ENCODE peak calls at places on chromosome 10, in eight cellular contexts. One of them, this sample, is unnamed.

GRCh38 chr10:30783939-30784500 is 154.5 kb upstream of the LYZL2 start:
- DNase-seq in bronchial epithelial cell: peak; percentile 40
- DNase-seq in endothelial cell: peak; percentile 95
- DNase-seq in nephron progenitor cell: peak; percentile 93
- DNase-seq in upper lobe of right lung: peak; percentile 90
- DNase-seq in BE2C: peak; percentile 90
- DNase-seq in LNCaP clone FGC: no peak
- DNase-seq in HL-60: peak; percentile 85
- DNase-seq in this sample: peak; percentile 94

GRCh38 chr10:14116837-14117236 is 213.9 kb downstream of the FRMD4A start:
- DNase-seq in upper lobe of right lung: no peak
- DNase-seq in LNCaP clone FGC: no peak
- DNase-seq in BE2C: no peak
- DNase-seq in bronchial epithelial cell: no peak
- DNase-seq in HL-60: no peak
- DNase-seq in endothelial cell: no peak
- DNase-seq in nephron progenitor cell: no peak
- DNase-seq in this sample: no peak

GRCh38 chr10:114551310-114551972 is 106.6 kb downstream of the ABLIM1 start:
- DNase-seq in LNCaP clone FGC: peak; percentile 79
- DNase-seq in endothelial cell: no peak
- DNase-seq in bronchial epithelial cell: peak; percentile 21
- DNase-seq in upper lobe of right lung: peak; percentile 78
- DNase-seq in HL-60: no peak
- DNase-seq in nephron progenitor cell: no peak
- DNase-seq in BE2C: peak; percentile 65
- DNase-seq in this sample: no peak

GRCh38 chr10:26879744-26880143 is 19.0 kb upstream of the ABI1 start:
- DNase-seq in upper lobe of right lung: peak; percentile 82
- DNase-seq in nephron progenitor cell: no peak
- DNase-seq in BE2C: no peak
- DNase-seq in endothelial cell: no peak
- DNase-seq in HL-60: no peak
- DNase-seq in bronchial epithelial cell: peak; percentile 57
- DNase-seq in LNCaP clone FGC: peak; percentile 54
- DNase-seq in this sample: no peak

GRCh38 chr10:89360153-89360552 is 17.7 kb upstream of the IFIT1B start:
- DNase-seq in upper lobe of right lung: no peak
- DNase-seq in LNCaP clone FGC: no peak
- DNase-seq in bronchial epithelial cell: no peak
- DNase-seq in nephron progenitor cell: no peak
- DNase-seq in endothelial cell: no peak
- DNase-seq in BE2C: no peak
- DNase-seq in HL-60: no peak
- DNase-seq in this sample: no peak

GRCh38 chr10:14389981-14390590 is 59.4 kb upstream of the FRMD4A start:
- DNase-seq in bronchial epithelial cell: no peak
- DNase-seq in endothelial cell: no peak
- DNase-seq in HL-60: no peak
- DNase-seq in LNCaP clone FGC: no peak
- DNase-seq in nephron progenitor cell: no peak
- DNase-seq in upper lobe of right lung: no peak
- DNase-seq in BE2C: no peak
- DNase-seq in this sample: no peak

GRCh38 chr10:30013684-30014246 is 45.6 kb downstream of the JCAD start:
- DNase-seq in endothelial cell: no peak
- DNase-seq in LNCaP clone FGC: peak; percentile 71
- DNase-seq in bronchial epithelial cell: no peak
- DNase-seq in nephron progenitor cell: no peak
- DNase-seq in HL-60: no peak
- DNase-seq in BE2C: no peak
- DNase-seq in upper lobe of right lung: no peak
- DNase-seq in this sample: no peak

GRCh38 chr10:49568235-49568634 is 29.3 kb upstream of the ERCC6 start:
- DNase-seq in BE2C: no peak
- DNase-seq in nephron progenitor cell: no peak
- DNase-seq in bronchial epithelial cell: no peak
- DNase-seq in upper lobe of right lung: no peak
- DNase-seq in endothelial cell: no peak
- DNase-seq in HL-60: no peak
- DNase-seq in LNCaP clone FGC: no peak
- DNase-seq in this sample: no peak

GRCh38 chr10:101919026-101919784 is 75.6 kb upstream of the KCNIP2 start:
- DNase-seq in nephron progenitor cell: no peak
- DNase-seq in LNCaP clone FGC: no peak
- DNase-seq in bronchial epithelial cell: no peak
- DNase-seq in HL-60: no peak
- DNase-seq in endothelial cell: no peak
- DNase-seq in BE2C: no peak
- DNase-seq in upper lobe of right lung: no peak
- DNase-seq in this sample: no peak

GRCh38 chr10:81082621-81083376 is 545.1 kb downstream of the SH2D4B start:
- DNase-seq in BE2C: no peak
- DNase-seq in LNCaP clone FGC: no peak
- DNase-seq in nephron progenitor cell: no peak
- DNase-seq in HL-60: no peak
- DNase-seq in endothelial cell: no peak
- DNase-seq in bronchial epithelial cell: no peak
- DNase-seq in upper lobe of right lung: no peak
- DNase-seq in this sample: no peak

GRCh38 chr10:122786269-122786668 is 59.4 kb downstream of the CUZD1 start:
- DNase-seq in LNCaP clone FGC: peak; percentile 13
- DNase-seq in endothelial cell: peak; percentile 52
- DNase-seq in upper lobe of right lung: no peak
- DNase-seq in bronchial epithelial cell: peak; percentile 18
- DNase-seq in nephron progenitor cell: peak; percentile 69
- DNase-seq in BE2C: no peak
- DNase-seq in HL-60: no peak
- DNase-seq in this sample: no peak

GRCh38 chr10:96229568-96230030 is 41.8 kb downstream of the BLNK start:
- DNase-seq in bronchial epithelial cell: peak; percentile 42
- DNase-seq in BE2C: peak; percentile 75
- DNase-seq in endothelial cell: peak; percentile 87
- DNase-seq in HL-60: peak; percentile 66
- DNase-seq in upper lobe of right lung: peak; percentile 90
- DNase-seq in nephron progenitor cell: peak; percentile 87
- DNase-seq in LNCaP clone FGC: peak; percentile 45
- DNase-seq in this sample: no peak

GRCh38 chr10:74163313-74164068 is 12.5 kb downstream of the ADK start:
- DNase-seq in nephron progenitor cell: no peak
- DNase-seq in endothelial cell: no peak
- DNase-seq in HL-60: no peak
- DNase-seq in LNCaP clone FGC: no peak
- DNase-seq in BE2C: no peak
- DNase-seq in upper lobe of right lung: no peak
- DNase-seq in bronchial epithelial cell: no peak
- DNase-seq in this sample: no peak

GRCh38 chr10:72062341-72062740 is 26.0 kb downstream of the SPOCK2 start:
- DNase-seq in BE2C: no peak
- DNase-seq in upper lobe of right lung: no peak
- DNase-seq in HL-60: no peak
- DNase-seq in bronchial epithelial cell: no peak
- DNase-seq in LNCaP clone FGC: no peak
- DNase-seq in nephron progenitor cell: no peak
- DNase-seq in endothelial cell: no peak
- DNase-seq in this sample: no peak

GRCh38 chr10:77741746-77742145 is 104.1 kb upstream of the KCNMA1 start:
- DNase-seq in upper lobe of right lung: no peak
- DNase-seq in LNCaP clone FGC: no peak
- DNase-seq in BE2C: no peak
- DNase-seq in bronchial epithelial cell: no peak
- DNase-seq in endothelial cell: no peak
- DNase-seq in HL-60: no peak
- DNase-seq in nephron progenitor cell: no peak
- DNase-seq in this sample: no peak

GRCh38 chr10:72171175-72171630 is 44.6 kb upstream of the ANAPC16 start:
- DNase-seq in BE2C: no peak
- DNase-seq in bronchial epithelial cell: peak; percentile 95
- DNase-seq in HL-60: no peak
- DNase-seq in upper lobe of right lung: no peak
- DNase-seq in nephron progenitor cell: no peak
- DNase-seq in LNCaP clone FGC: no peak
- DNase-seq in endothelial cell: no peak
- DNase-seq in this sample: no peak

DNA sequence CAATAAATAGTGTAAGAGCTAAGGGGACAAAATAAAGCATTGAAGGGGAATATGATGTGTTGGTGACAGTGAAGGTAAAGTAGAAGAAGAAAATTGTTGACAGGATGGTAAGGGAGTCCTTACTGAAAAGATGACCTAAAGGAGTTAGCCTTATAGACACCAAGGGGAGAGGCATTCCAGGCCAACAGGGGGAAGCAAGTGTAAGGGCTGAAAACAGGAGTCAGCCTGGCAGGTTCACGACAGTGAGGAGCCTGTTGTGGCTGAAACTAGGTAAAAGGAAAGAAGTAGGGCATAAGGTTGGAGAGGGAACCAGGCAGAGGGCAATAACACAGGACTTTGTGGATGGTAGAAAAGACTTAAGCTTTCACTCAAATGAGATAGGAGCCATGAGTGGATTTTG is 34.0 kb downstream of the PNLIPRP3 start:
- DNase-seq in bronchial epithelial cell: no peak
- DNase-seq in LNCaP clone FGC: no peak
- DNase-seq in BE2C: no peak
- DNase-seq in upper lobe of right lung: no peak
- DNase-seq in nephron progenitor cell: no peak
- DNase-seq in endothelial cell: no peak
- DNase-seq in HL-60: no peak
- DNase-seq in this sample: no peak
- TF ChIP-seq CTCF in bronchial epithelial cell: no peak
- TF ChIP-seq CTCF in LNCaP clone FGC: no peak
- TF ChIP-seq CTCF in BE2C: no peak
- TF ChIP-seq CTCF in upper lobe of right lung: no peak
- TF ChIP-seq CTCF in nephron progenitor cell: no peak
- TF ChIP-seq CTCF in endothelial cell: no peak
- TF ChIP-seq CTCF in HL-60: no peak
- TF ChIP-seq CTCF in this sample: no peak

GRCh38 chr10:112454910-112455779 is 8.1 kb downstream of the VTI1A start:
- DNase-seq in nephron progenitor cell: no peak
- DNase-seq in endothelial cell: no peak
- DNase-seq in LNCaP clone FGC: no peak
- DNase-seq in HL-60: no peak
- DNase-seq in upper lobe of right lung: no peak
- DNase-seq in BE2C: no peak
- DNase-seq in bronchial epithelial cell: no peak
- DNase-seq in this sample: no peak

GRCh38 chr10:112461029-112461887 is 14.2 kb downstream of the VTI1A start:
- DNase-seq in upper lobe of right lung: no peak
- DNase-seq in LNCaP clone FGC: no peak
- DNase-seq in BE2C: no peak
- DNase-seq in bronchial epithelial cell: peak; percentile 73
- DNase-seq in HL-60: no peak
- DNase-seq in endothelial cell: no peak
- DNase-seq in nephron progenitor cell: no peak
- DNase-seq in this sample: no peak

DNA sequence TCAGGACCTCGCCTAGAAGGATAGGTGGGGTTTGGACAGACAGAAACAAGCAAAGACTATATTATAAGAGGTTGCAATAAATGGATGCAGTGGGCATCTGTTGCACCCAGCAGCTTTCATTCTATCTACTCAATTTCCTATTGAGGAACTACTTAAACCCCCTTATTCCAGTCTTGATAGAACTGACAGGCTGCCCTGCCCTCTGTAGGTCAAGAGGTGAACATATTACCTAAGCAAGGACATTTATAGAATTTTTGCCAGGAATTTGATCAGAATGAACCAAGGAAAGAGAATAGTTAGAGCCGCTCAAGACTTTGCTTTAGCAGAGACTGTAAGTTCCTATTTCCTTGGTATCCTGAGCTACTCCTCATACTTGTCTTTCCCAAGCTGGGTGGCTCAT is 9.5 kb downstream of the VTI1A start:
- DNase-seq in HL-60: no peak
- DNase-seq in BE2C: no peak
- DNase-seq in LNCaP clone FGC: no peak
- DNase-seq in nephron progenitor cell: no peak
- DNase-seq in upper lobe of right lung: no peak
- DNase-seq in endothelial cell: no peak
- DNase-seq in bronchial epithelial cell: no peak
- DNase-seq in this sample: no peak
- TF ChIP-seq CTCF in HL-60: no peak
- TF ChIP-seq CTCF in BE2C: no peak
- TF ChIP-seq CTCF in LNCaP clone FGC: no peak
- TF ChIP-seq CTCF in nephron progenitor cell: no peak
- TF ChIP-seq CTCF in upper lobe of right lung: peak; percentile 6
- TF ChIP-seq CTCF in endothelial cell: peak; percentile 25
- TF ChIP-seq CTCF in bronchial epithelial cell: no peak
- TF ChIP-seq CTCF in this sample: no peak

GRCh38 chr10:60466267-60467201 is 76.9 kb upstream of the ANK3 start:
- DNase-seq in upper lobe of right lung: no peak
- DNase-seq in nephron progenitor cell: no peak
- DNase-seq in endothelial cell: no peak
- DNase-seq in LNCaP clone FGC: no peak
- DNase-seq in bronchial epithelial cell: peak; percentile 59
- DNase-seq in HL-60: no peak
- DNase-seq in BE2C: no peak
- DNase-seq in this sample: no peak

GRCh38 chr10:60463726-60464125 is 74.1 kb upstream of the ANK3 start:
- DNase-seq in LNCaP clone FGC: no peak
- DNase-seq in HL-60: no peak
- DNase-seq in upper lobe of right lung: no peak
- DNase-seq in bronchial epithelial cell: no peak
- DNase-seq in nephron progenitor cell: no peak
- DNase-seq in BE2C: no peak
- DNase-seq in endothelial cell: no peak
- DNase-seq in this sample: no peak

GRCh38 chr10:60464659-60465058 is 75.0 kb upstream of the ANK3 start:
- DNase-seq in HL-60: no peak
- DNase-seq in endothelial cell: no peak
- DNase-seq in BE2C: no peak
- DNase-seq in bronchial epithelial cell: no peak
- DNase-seq in upper lobe of right lung: no peak
- DNase-seq in nephron progenitor cell: no peak
- DNase-seq in LNCaP clone FGC: no peak
- DNase-seq in this sample: no peak

GRCh38 chr10:60467202-60467546 is 77.5 kb upstream of the ANK3 start:
- DNase-seq in nephron progenitor cell: no peak
- DNase-seq in LNCaP clone FGC: no peak
- DNase-seq in bronchial epithelial cell: no peak
- DNase-seq in HL-60: no peak
- DNase-seq in BE2C: no peak
- DNase-seq in upper lobe of right lung: no peak
- DNase-seq in endothelial cell: no peak
- DNase-seq in this sample: no peak

GRCh38 chr10:60465801-60466200 is 76.1 kb upstream of the ANK3 start:
- DNase-seq in bronchial epithelial cell: peak; percentile 54
- DNase-seq in HL-60: no peak
- DNase-seq in LNCaP clone FGC: no peak
- DNase-seq in nephron progenitor cell: no peak
- DNase-seq in BE2C: no peak
- DNase-seq in upper lobe of right lung: no peak
- DNase-seq in endothelial cell: no peak
- DNase-seq in this sample: no peak
- TF ChIP-seq CTCF in bronchial epithelial cell: no peak
- TF ChIP-seq CTCF in HL-60: no peak
- TF ChIP-seq CTCF in LNCaP clone FGC: no peak
- TF ChIP-seq CTCF in nephron progenitor cell: no peak
- TF ChIP-seq CTCF in BE2C: no peak
- TF ChIP-seq CTCF in upper lobe of right lung: no peak
- TF ChIP-seq CTCF in endothelial cell: no peak
- TF ChIP-seq CTCF in this sample: no peak

GRCh38 chr10:69636626-69637550 is 6.8 kb downstream of the FAM241B start:
- DNase-seq in BE2C: no peak
- DNase-seq in bronchial epithelial cell: peak; percentile 24
- DNase-seq in HL-60: peak; percentile 18
- DNase-seq in nephron progenitor cell: no peak
- DNase-seq in upper lobe of right lung: no peak
- DNase-seq in LNCaP clone FGC: peak; percentile 23
- DNase-seq in endothelial cell: peak; percentile 38
- DNase-seq in this sample: no peak
- TF ChIP-seq CTCF in BE2C: peak; percentile 39
- TF ChIP-seq CTCF in bronchial epithelial cell: peak; percentile 65
- TF ChIP-seq CTCF in HL-60: no peak
- TF ChIP-seq CTCF in nephron progenitor cell: no peak
- TF ChIP-seq CTCF in upper lobe of right lung: no peak
- TF ChIP-seq CTCF in LNCaP clone FGC: peak; percentile 83
- TF ChIP-seq CTCF in endothelial cell: no peak
- TF ChIP-seq CTCF in this sample: peak; percentile 49

This sample was measured in osteocyte.